ENCODE peak calls at places on chromosomes 1 and 21, in five cellular contexts. One of them, this sample, is unnamed. For H3K36me3, the result is how much of the 10 kb centered on the place peaks cover.

GRCh38 chr1:12640958-12641272 is 3.0 kb upstream of the AADACL4 start:
- DNase-seq in right lobe of liver: no peak
- DNase-seq in left ventricle myocardium inferior: no peak
- DNase-seq in PC-9: no peak
- DNase-seq in tibial nerve: no peak
- DNase-seq in this sample: no peak

GRCh38 chr1:55584521-55585401 is 369.6 kb upstream of the USP24 start:
- DNase-seq in PC-9: no peak
- DNase-seq in right lobe of liver: no peak
- DNase-seq in tibial nerve: peak
- DNase-seq in left ventricle myocardium inferior: no peak
- DNase-seq in this sample: no peak

GRCh38 chr1:25772692-25773245 is 27.2 kb upstream of the SELENON start:
- DNase-seq in right lobe of liver: no peak
- DNase-seq in PC-9: no peak
- DNase-seq in tibial nerve: no peak
- DNase-seq in left ventricle myocardium inferior: no peak
- DNase-seq in this sample: no peak

GRCh38 chr1:19645544-19646252 is 1.6 kb downstream of the NBL1 start:
- DNase-seq in tibial nerve: no peak
- DNase-seq in PC-9: no peak
- DNase-seq in left ventricle myocardium inferior: no peak
- DNase-seq in right lobe of liver: no peak
- DNase-seq in this sample: peak

GRCh38 chr1:155083865-155084721 is 5.5 kb downstream of the EFNA3 start:
- DNase-seq in left ventricle myocardium inferior: no peak
- DNase-seq in tibial nerve: no peak
- DNase-seq in PC-9: peak
- DNase-seq in right lobe of liver: peak
- DNase-seq in this sample: peak

GRCh38 chr1:145906954-145907755 is 2.7 kb downstream of the ITGA10 start:
- DNase-seq in right lobe of liver: no peak
- DNase-seq in tibial nerve: no peak
- DNase-seq in left ventricle myocardium inferior: no peak
- DNase-seq in PC-9: no peak
- DNase-seq in this sample: no peak

GRCh38 chr1:4089421-4090175 is 189.5 kb upstream of the C1orf174 start:
- DNase-seq in left ventricle myocardium inferior: no peak
- DNase-seq in PC-9: no peak
- DNase-seq in right lobe of liver: no peak
- DNase-seq in tibial nerve: no peak
- DNase-seq in this sample: no peak

GRCh38 chr1:214401666-214402065 is 120.7 kb downstream of the SMYD2 start:
- DNase-seq in left ventricle myocardium inferior: no peak
- DNase-seq in PC-9: no peak
- DNase-seq in tibial nerve: no peak
- DNase-seq in right lobe of liver: no peak
- DNase-seq in this sample: no peak

GRCh38 chr1:41822865-41823264 is 95.9 kb downstream of the HIVEP3 start:
- DNase-seq in right lobe of liver: no peak
- DNase-seq in tibial nerve: no peak
- DNase-seq in left ventricle myocardium inferior: no peak
- DNase-seq in PC-9: no peak
- DNase-seq in this sample: no peak

GRCh38 chr21:16775056-16775455 is 737.8 kb upstream of the CXADR start:
- DNase-seq in left ventricle myocardium inferior: no peak
- DNase-seq in tibial nerve: no peak
- DNase-seq in right lobe of liver: no peak
- DNase-seq in PC-9: no peak
- DNase-seq in this sample: no peak

GRCh38 chr1:25653558-25653957 is 37.0 kb downstream of the MAN1C1 start:
- DNase-seq in left ventricle myocardium inferior: no peak
- DNase-seq in PC-9: no peak
- DNase-seq in tibial nerve: no peak
- DNase-seq in right lobe of liver: no peak
- DNase-seq in this sample: no peak

GRCh38 chr1:32239790-32240139 is 7.3 kb upstream of the FAM167B start:
- DNase-seq in left ventricle myocardium inferior: no peak
- DNase-seq in right lobe of liver: no peak
- DNase-seq in tibial nerve: no peak
- DNase-seq in PC-9: no peak
- DNase-seq in this sample: peak

GRCh38 chr1:76293831-76294230 is 219.3 kb downstream of the ST6GALNAC3 start:
- DNase-seq in left ventricle myocardium inferior: no peak
- DNase-seq in tibial nerve: no peak
- DNase-seq in PC-9: no peak
- DNase-seq in right lobe of liver: no peak
- DNase-seq in this sample: no peak

GRCh38 chr1:2914702-2915101 is 106.6 kb upstream of the ACTRT2 start:
- DNase-seq in left ventricle myocardium inferior: no peak
- DNase-seq in PC-9: no peak
- DNase-seq in right lobe of liver: no peak
- DNase-seq in tibial nerve: no peak
- DNase-seq in this sample: no peak

GRCh38 chr1:101314244-101314643 is 77.4 kb downstream of the S1PR1 start:
- DNase-seq in PC-9: no peak
- DNase-seq in left ventricle myocardium inferior: no peak
- DNase-seq in tibial nerve: no peak
- DNase-seq in right lobe of liver: no peak
- DNase-seq in this sample: no peak

GRCh38 chr1:172241540-172241939 is 178.9 kb upstream of the C1orf105 start:
- DNase-seq in PC-9: no peak
- DNase-seq in left ventricle myocardium inferior: no peak
- DNase-seq in tibial nerve: no peak
- DNase-seq in right lobe of liver: no peak
- DNase-seq in this sample: no peak

GRCh38 chr1:63592536-63593302 is 492 bp upstream of the PGM1 start:
- DNase-seq in PC-9: peak
- DNase-seq in right lobe of liver: no peak
- DNase-seq in tibial nerve: no peak
- DNase-seq in left ventricle myocardium inferior: no peak
- DNase-seq in this sample: no peak

GRCh38 chr1:29876902-29877301 is 640.6 kb downstream of the PTPRU start:
- DNase-seq in tibial nerve: no peak
- DNase-seq in right lobe of liver: no peak
- DNase-seq in left ventricle myocardium inferior: no peak
- DNase-seq in PC-9: no peak
- DNase-seq in this sample: no peak

GRCh38 chr21:26769613-26770188 is 75.5 kb downstream of the ADAMTS1 start:
- DNase-seq in tibial nerve: peak
- DNase-seq in right lobe of liver: no peak
- DNase-seq in PC-9: no peak
- DNase-seq in left ventricle myocardium inferior: no peak
- DNase-seq in this sample: peak

GRCh38 chr1:12275370-12275769 is 45.5 kb downstream of the VPS13D start:
- DNase-seq in PC-9: no peak
- DNase-seq in right lobe of liver: no peak
- DNase-seq in tibial nerve: peak
- DNase-seq in left ventricle myocardium inferior: peak
- DNase-seq in this sample: peak

GRCh38 chr1:22711591-22712501 is 1.2 kb downstream of the EPHB2 start:
- DNase-seq in tibial nerve: no peak
- DNase-seq in left ventricle myocardium inferior: no peak
- DNase-seq in right lobe of liver: no peak
- DNase-seq in PC-9: no peak
- DNase-seq in this sample: no peak

GRCh38 chr1:240804475-240804874 is 192.5 kb upstream of the GREM2 start:
- DNase-seq in tibial nerve: no peak
- DNase-seq in PC-9: no peak
- DNase-seq in left ventricle myocardium inferior: no peak
- DNase-seq in right lobe of liver: no peak
- DNase-seq in this sample: no peak

GRCh38 chr1:25210728-25211127 is 21.6 kb downstream of the SYF2 start:
- DNase-seq in right lobe of liver: no peak
- DNase-seq in left ventricle myocardium inferior: no peak
- DNase-seq in PC-9: no peak
- DNase-seq in tibial nerve: no peak
- DNase-seq in this sample: no peak

GRCh38 chr1:92795166-92795565 is 10.3 kb upstream of the EVI5 start:
- DNase-seq in tibial nerve: no peak
- DNase-seq in right lobe of liver: no peak
- DNase-seq in PC-9: no peak
- DNase-seq in left ventricle myocardium inferior: no peak
- DNase-seq in this sample: no peak
- H3K4me3 ChIP-seq in tibial nerve: no peak
- H3K4me3 ChIP-seq in right lobe of liver: no peak
- H3K4me3 ChIP-seq in PC-9: no peak
- H3K4me3 ChIP-seq in left ventricle myocardium inferior: no peak
- H3K4me3 ChIP-seq in this sample: no peak

GRCh38 chr1:13759072-13759471 is 59.1 kb downstream of the PRDM2 start:
- DNase-seq in tibial nerve: no peak
- DNase-seq in PC-9: peak
- DNase-seq in left ventricle myocardium inferior: no peak
- DNase-seq in right lobe of liver: no peak
- DNase-seq in this sample: no peak

GRCh38 chr1:13760921-13761320 is 60.9 kb downstream of the PRDM2 start:
- DNase-seq in left ventricle myocardium inferior: no peak
- DNase-seq in tibial nerve: no peak
- DNase-seq in right lobe of liver: no peak
- DNase-seq in PC-9: peak
- DNase-seq in this sample: no peak

GRCh38 chr1:13762642-13763041 is 62.7 kb downstream of the PRDM2 start:
- DNase-seq in left ventricle myocardium inferior: no peak
- DNase-seq in tibial nerve: no peak
- DNase-seq in right lobe of liver: no peak
- DNase-seq in PC-9: no peak
- DNase-seq in this sample: no peak

GRCh38 chr1:13761883-13762282 is 61.9 kb downstream of the PRDM2 start:
- DNase-seq in right lobe of liver: no peak
- DNase-seq in left ventricle myocardium inferior: no peak
- DNase-seq in tibial nerve: no peak
- DNase-seq in PC-9: no peak
- DNase-seq in this sample: no peak

GRCh38 chr1:13760340-13760739 is 60.4 kb downstream of the PRDM2 start:
- DNase-seq in PC-9: no peak
- DNase-seq in right lobe of liver: no peak
- DNase-seq in tibial nerve: no peak
- DNase-seq in left ventricle myocardium inferior: no peak
- DNase-seq in this sample: no peak
- H3K36me3 ChIP-seq in PC-9: under half
- H3K36me3 ChIP-seq in right lobe of liver: under half
- H3K36me3 ChIP-seq in tibial nerve: under half
- H3K36me3 ChIP-seq in left ventricle myocardium inferior: under half
- H3K36me3 ChIP-seq in this sample: under half

GRCh38 chr1:243710467-243710866 is 139.6 kb downstream of the AKT3 start:
- DNase-seq in left ventricle myocardium inferior: no peak
- DNase-seq in PC-9: no peak
- DNase-seq in tibial nerve: no peak
- DNase-seq in right lobe of liver: no peak
- DNase-seq in this sample: no peak

GRCh38 chr1:243712890-243713425 is 137.1 kb downstream of the AKT3 start:
- DNase-seq in right lobe of liver: no peak
- DNase-seq in left ventricle myocardium inferior: no peak
- DNase-seq in PC-9: no peak
- DNase-seq in tibial nerve: no peak
- DNase-seq in this sample: no peak

GRCh38 chr1:243715285-243715684 is 134.8 kb downstream of the AKT3 start:
- DNase-seq in tibial nerve: no peak
- DNase-seq in PC-9: no peak
- DNase-seq in left ventricle myocardium inferior: no peak
- DNase-seq in right lobe of liver: no peak
- DNase-seq in this sample: no peak

GRCh38 chr1:243712242-243712641 is 137.8 kb downstream of the AKT3 start:
- DNase-seq in PC-9: no peak
- DNase-seq in left ventricle myocardium inferior: no peak
- DNase-seq in tibial nerve: no peak
- DNase-seq in right lobe of liver: no peak
- DNase-seq in this sample: no peak

DNA sequence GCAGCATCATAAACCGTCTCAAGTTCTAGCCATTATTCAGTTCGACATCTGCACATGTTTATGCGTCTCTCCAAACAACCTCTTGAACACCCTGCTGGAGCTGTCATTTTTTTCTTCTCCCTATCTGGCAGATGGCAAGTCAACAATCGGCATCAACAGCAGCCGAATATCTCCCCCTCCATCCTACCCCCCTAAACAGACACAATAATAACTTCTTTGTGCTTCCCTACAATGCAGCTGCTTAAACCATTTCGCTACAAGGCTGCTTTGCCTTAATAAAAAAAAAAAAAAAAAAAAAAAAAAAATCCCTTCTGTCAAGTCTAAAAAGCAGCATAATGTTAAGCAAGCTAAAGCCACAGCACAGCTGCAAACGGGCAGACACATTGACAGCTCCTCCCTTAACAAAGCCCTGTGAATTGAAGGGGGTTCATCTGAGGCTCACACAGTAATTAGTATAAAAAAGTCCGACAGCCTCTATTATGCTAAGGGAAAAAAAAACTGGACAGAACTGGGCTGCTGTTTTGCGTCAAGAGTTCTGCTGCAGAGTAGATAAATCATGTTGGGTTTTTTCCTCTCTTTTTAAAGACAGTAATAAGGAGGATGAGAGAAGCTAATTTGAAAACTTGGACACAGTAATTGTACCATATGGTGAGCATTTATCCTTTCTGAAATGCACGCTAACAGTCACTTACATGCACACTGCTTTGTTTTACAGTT is 136.4 kb downstream of the AKT3 start:
- DNase-seq in left ventricle myocardium inferior: no peak
- DNase-seq in PC-9: no peak
- DNase-seq in right lobe of liver: no peak
- DNase-seq in tibial nerve: no peak
- DNase-seq in this sample: peak
- H3K4me3 ChIP-seq in left ventricle myocardium inferior: peak
- H3K4me3 ChIP-seq in PC-9: no peak
- H3K4me3 ChIP-seq in right lobe of liver: no peak
- H3K4me3 ChIP-seq in tibial nerve: no peak
- H3K4me3 ChIP-seq in this sample: peak

GRCh38 chr1:226302731-226303130 is 6.2 kb downstream of the LIN9 start:
- DNase-seq in right lobe of liver: no peak
- DNase-seq in tibial nerve: no peak
- DNase-seq in left ventricle myocardium inferior: no peak
- DNase-seq in PC-9: no peak
- DNase-seq in this sample: no peak

GRCh38 chr1:226293553-226293920 is 15.4 kb downstream of the LIN9 start:
- DNase-seq in left ventricle myocardium inferior: no peak
- DNase-seq in tibial nerve: no peak
- DNase-seq in right lobe of liver: no peak
- DNase-seq in PC-9: no peak
- DNase-seq in this sample: no peak

GRCh38 chr1:226292874-226293552 is 16.0 kb downstream of the LIN9 start:
- DNase-seq in left ventricle myocardium inferior: no peak
- DNase-seq in PC-9: no peak
- DNase-seq in tibial nerve: no peak
- DNase-seq in right lobe of liver: no peak
- DNase-seq in this sample: no peak

GRCh38 chr1:226296911-226297310 is 12.1 kb downstream of the LIN9 start:
- DNase-seq in tibial nerve: no peak
- DNase-seq in left ventricle myocardium inferior: no peak
- DNase-seq in right lobe of liver: no peak
- DNase-seq in PC-9: no peak
- DNase-seq in this sample: no peak
- H3K36me3 ChIP-seq in tibial nerve: under half
- H3K36me3 ChIP-seq in left ventricle myocardium inferior: half or more
- H3K36me3 ChIP-seq in right lobe of liver: under half
- H3K36me3 ChIP-seq in PC-9: under half
- H3K36me3 ChIP-seq in this sample: half or more

GRCh38 chr1:113392541-113392940 is 2.2 kb downstream of the MAGI3 start:
- DNase-seq in left ventricle myocardium inferior: no peak
- DNase-seq in right lobe of liver: no peak
- DNase-seq in tibial nerve: no peak
- DNase-seq in PC-9: no peak
- DNase-seq in this sample: no peak
- H3K4me3 ChIP-seq in left ventricle myocardium inferior: peak
- H3K4me3 ChIP-seq in right lobe of liver: no peak
- H3K4me3 ChIP-seq in tibial nerve: no peak
- H3K4me3 ChIP-seq in PC-9: peak
- H3K4me3 ChIP-seq in this sample: no peak

This sample was measured in heart right ventricle.